ENCODE peak calls at places on chromosome X, in four cellular contexts. U is GM10248; S is stimulated activated naive B cell treated with anti-CD40 and anti-IgM and Interleukin-4, amounts not matched to agents 10 μg/mL and 1 μg/mL and 100 μg/mL, for 72 hours; K is foreskin fibroblast. T is an unnamed sample.
A peak's percentile ranks its signal among the peaks of the same experiment; 100 is the strongest.

GRCh38 chrX:68708503-68709290 is 61.2 kb downstream of the STARD8 start:
- DNase-seq in U (no peak), S (no peak), K (no peak), T (peak; percentile 21)

GRCh38 chrX:131821945-131822622 is 201.0 kb upstream of the STK26 start:
- DNase-seq in S (peak; percentile 81), U (peak; percentile 36), K (no peak), T (peak; percentile 53)

GRCh38 chrX:18855919-18856644 is 127.8 kb downstream of the PHKA2 start:
- DNase-seq in S (no peak), K (no peak), U (peak; percentile 66), T (no peak)

GRCh38 chrX:17411189-17411588 is 36.2 kb downstream of the NHS start:
- DNase-seq in U (no peak), S (no peak), K (no peak), T (no peak)

GRCh38 chrX:131801066-131801465 is 222.0 kb upstream of the STK26 start:
- DNase-seq in U (no peak), K (no peak), S (no peak), T (no peak)

GRCh38 chrX:138745215-138745614 is 33.7 kb upstream of the FGF13 start:
- DNase-seq in U (peak; percentile 13), K (peak; percentile 28), S (peak; percentile 9), T (peak; percentile 61)

GRCh38 chrX:12372111-12372510 is 233.8 kb downstream of the FRMPD4 start:
- DNase-seq in U (no peak), S (no peak), K (peak; percentile 40), T (peak; percentile 12)

GRCh38 chrX:114906978-114907510 is 110.4 kb downstream of the IL13RA2 start:
- DNase-seq in K (no peak), U (no peak), S (no peak), T (no peak)

GRCh38 chrX:132118361-132118760 is 9.5 kb downstream of the FRMD7 start:
- DNase-seq in S (no peak), U (no peak), K (no peak), T (no peak)

GRCh38 chrX:129534816-129535578 is 5.1 kb upstream of the OCRL start:
- DNase-seq in K (peak; percentile 35), S (no peak), U (no peak), T (peak; percentile 56)

GRCh38 chrX:154441984-154442707 is 1.8 kb upstream of the FAM50A start:
- DNase-seq in K (no peak), S (no peak), U (no peak), T (no peak)

GRCh38 chrX:1390621-1391369 is 1.1 kb downstream of the SLC25A6 start:
- DNase-seq in S (no peak), U (no peak), K (no peak), T (no peak)

GRCh38 chrX:130393451-130394074 is 8.1 kb upstream of the GPR119 start:
- DNase-seq in S (no peak), U (no peak), K (peak; percentile 76), T (peak; percentile 80)

GRCh38 chrX:102959471-102959870 is 22.4 kb downstream of the RAB40AL start:
- DNase-seq in U (no peak), K (peak; percentile 90), S (no peak), T (peak; percentile 44)

GRCh38 chrX:17527135-17527701 is 152.2 kb downstream of the NHS start:
- DNase-seq in U (no peak), K (no peak), S (no peak), T (no peak)

GRCh38 chrX:140040397-140040796 is 75.1 kb upstream of the CXorf66 start:
- DNase-seq in S (no peak), U (no peak), K (no peak), T (no peak)

GRCh38 chrX:115413246-115413878 is 123.8 kb downstream of the LUZP4 start:
- DNase-seq in K (no peak), S (no peak), U (no peak), T (no peak)

GRCh38 chrX:153624196-153625091 is 22.6 kb upstream of the DUSP9 start:
- DNase-seq in U (no peak), S (no peak), K (no peak), T (no peak)

GRCh38 chrX:74450803-74451449 is 29.6 kb downstream of the SLC16A2 start:
- DNase-seq in K (peak; percentile 90), S (peak; percentile 4), U (no peak), T (peak; percentile 83)

GRCh38 chrX:130025256-130025655 is 42.8 kb downstream of the BCORL1 start:
- DNase-seq in S (no peak), U (no peak), K (no peak), T (no peak)

GRCh38 chrX:53223955-53224859 is 800 bp downstream of the KDM5C start:
- DNase-seq in K (peak; percentile 60), U (no peak), S (no peak), T (peak; percentile 73)

GRCh38 chrX:133335027-133335426 is 80.3 kb downstream of the GPC4 start:
- DNase-seq in U (no peak), S (no peak), K (peak; percentile 58), T (peak; percentile 58)

GRCh38 chrX:7515681-7516413 is 327.1 kb upstream of the VCX start:
- DNase-seq in K (peak; percentile 68), S (no peak), U (no peak), T (no peak)

GRCh38 chrX:5971300-5971699 is 257.4 kb downstream of the NLGN4X start:
- DNase-seq in U (no peak), S (no peak), K (no peak), T (no peak)